ENCODE peak calls at places on chromosome 2, in four cellular contexts. L is MM.1S, M is PC-9, J is A549. S is an unnamed sample.

GRCh38 chr2:161681043-161681442 is 56.8 kb downstream of the SLC4A10 start:
- DNase-seq in M (no peak), J (no peak), L (no peak), S (no peak)

GRCh38 chr2:24471662-24472061 is 19.4 kb upstream of the NCOA1 start:
- DNase-seq in M (no peak), J (peak), L (no peak), S (no peak)

GRCh38 chr2:190408538-190409271 is 550 bp downstream of the MFSD6 start:
- DNase-seq in M (no peak), L (peak), J (peak), S (no peak)

GRCh38 chr2:164917296-164917903 is 37.9 kb downstream of the SLC38A11 start:
- DNase-seq in L (no peak), M (no peak), J (peak), S (peak)

GRCh38 chr2:38443021-38443541 is 66.0 kb upstream of the ATL2 start:
- DNase-seq in L (no peak), M (peak), J (no peak), S (no peak)

GRCh38 chr2:14235667-14236066 is 396.9 kb upstream of the LRATD1 start:
- DNase-seq in M (no peak), J (no peak), L (no peak), S (no peak)

GRCh38 chr2:164560181-164560792 is 61.0 kb downstream of the GRB14 start:
- DNase-seq in L (peak), M (no peak), J (peak), S (no peak)

GRCh38 chr2:240509667-240510512 is 47.9 kb downstream of the ANKMY1 start:
- DNase-seq in M (no peak), L (no peak), J (no peak), S (no peak)

GRCh38 chr2:17934721-17935120 is 56.3 kb downstream of the KCNS3 start:
- DNase-seq in J (no peak), M (peak), L (no peak), S (no peak)

GRCh38 chr2:55862269-55862668 is 61.3 kb downstream of the EFEMP1 start:
- DNase-seq in L (no peak), J (peak), M (peak), S (no peak)
- H3K4me3 ChIP-seq in L (no peak), J (no peak), M (peak), S (no peak)

DNA sequence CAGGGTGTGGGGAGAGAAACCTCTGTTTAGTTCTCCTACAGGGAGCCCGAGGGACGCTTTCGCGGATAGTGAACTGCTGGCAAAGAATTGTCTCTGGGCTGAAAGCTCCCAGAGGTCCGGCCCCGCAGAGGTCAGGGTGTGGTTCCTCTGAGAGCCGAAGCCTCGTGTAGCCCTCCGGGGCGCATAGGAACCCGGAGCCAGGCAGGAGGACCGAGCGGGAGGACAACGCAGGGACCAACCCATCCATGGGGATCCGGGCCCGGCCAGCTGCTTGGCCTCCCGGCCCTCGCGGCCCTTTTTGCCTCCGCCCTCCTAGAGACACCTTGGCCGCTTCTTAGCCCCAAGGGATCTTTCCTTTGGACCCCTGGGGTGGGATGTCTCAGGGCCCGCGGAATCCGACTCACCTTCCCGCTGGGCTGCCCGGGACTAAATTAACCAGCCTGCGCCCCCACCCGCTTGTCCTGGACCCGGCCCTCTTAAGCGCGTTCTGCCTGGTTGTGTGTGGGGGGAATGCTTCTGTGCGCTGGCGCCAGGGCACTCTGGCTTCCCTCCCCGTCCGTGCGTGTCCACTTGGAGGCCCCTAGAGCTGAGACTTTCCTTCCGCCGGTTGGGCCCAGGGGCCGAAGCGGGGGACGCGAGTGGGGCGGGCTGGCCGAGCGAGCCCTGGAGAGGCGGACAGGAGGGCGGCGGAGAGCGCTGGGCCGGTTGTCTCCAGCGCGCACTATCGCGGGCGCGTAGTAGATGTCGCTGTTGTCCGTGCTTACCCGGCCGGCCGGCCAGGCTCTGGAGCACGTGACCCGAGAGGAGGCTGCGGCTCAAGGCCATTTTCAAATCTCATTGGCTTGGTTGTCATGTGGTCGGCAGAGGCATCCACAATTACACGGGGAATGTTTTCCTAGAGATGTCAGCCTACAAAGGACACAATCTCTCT is at the start of gene HOXD10:
- DNase-seq in J (peak), L (no peak), M (no peak), S (peak)
- TF ChIP-seq CTCF in J (no peak), L (no peak), M (no peak), S (peak)

GRCh38 chr2:84939426-84940087 is 31.4 kb upstream of the KCMF1 start:
- DNase-seq in J (peak), L (peak), M (no peak), S (no peak)

GRCh38 chr2:84942166-84942565 is 28.8 kb upstream of the KCMF1 start:
- DNase-seq in L (no peak), J (no peak), M (peak), S (no peak)

GRCh38 chr2:84938194-84938879 is 32.6 kb upstream of the KCMF1 start:
- DNase-seq in J (peak), M (peak), L (peak), S (no peak)

GRCh38 chr2:84940836-84941412 is 30.0 kb upstream of the KCMF1 start:
- DNase-seq in M (no peak), L (no peak), J (no peak), S (no peak)

DNA sequence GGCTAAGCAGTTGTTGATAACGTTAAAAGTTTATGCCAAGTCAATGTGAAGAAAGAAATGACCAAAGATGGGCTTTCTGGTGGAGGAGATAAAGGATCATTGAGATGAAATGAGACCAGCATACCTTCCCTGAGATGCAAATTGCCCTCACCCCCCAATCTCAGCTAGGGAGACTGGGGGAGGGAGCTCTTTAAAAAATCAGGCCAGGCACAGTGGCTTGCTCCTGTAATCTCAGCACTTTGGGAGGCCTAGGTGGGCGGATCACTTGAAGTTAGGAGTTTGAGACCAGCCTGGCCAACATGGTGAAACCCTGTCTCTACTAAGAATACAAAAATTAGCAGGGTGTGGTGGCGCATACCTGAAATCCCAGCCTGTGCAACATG is 30.9 kb upstream of the KCMF1 start:
- DNase-seq in J (no peak), L (peak), M (no peak), S (no peak)
- H3K4me3 ChIP-seq in J (no peak), L (peak), M (no peak), S (no peak)

GRCh38 chr2:9910699-9911098 is 40.8 kb upstream of the GRHL1 start:
- DNase-seq in J (no peak), L (no peak), M (no peak), S (no peak)

GRCh38 chr2:9912468-9912867 is 39.0 kb upstream of the GRHL1 start:
- DNase-seq in L (no peak), M (no peak), J (no peak), S (no peak)

GRCh38 chr2:9918275-9918674 is 33.2 kb upstream of the GRHL1 start:
- DNase-seq in M (no peak), L (no peak), J (no peak), S (no peak)

GRCh38 chr2:9909106-9909505 is 42.4 kb upstream of the GRHL1 start:
- DNase-seq in J (no peak), L (no peak), M (no peak), S (no peak)

GRCh38 chr2:9914384-9915065 is 37.0 kb upstream of the GRHL1 start:
- DNase-seq in M (peak), L (peak), J (peak), S (no peak)
- TF ChIP-seq CTCF in M (peak), L (peak), J (peak), S (no peak)

GRCh38 chr2:127105656-127106456 is 1.1 kb downstream of the BIN1 start:
- DNase-seq in M (no peak), L (no peak), J (no peak), S (peak)
- H3K4me3 ChIP-seq in M (peak), L (peak), J (peak), S (peak)

GRCh38 chr2:37377187-37377532 is 32.7 kb downstream of the QPCT start:
- DNase-seq in M (no peak), L (peak), J (no peak), S (no peak)
- TF ChIP-seq CTCF in M (no peak), L (no peak), J (no peak), S (no peak)

DNA sequence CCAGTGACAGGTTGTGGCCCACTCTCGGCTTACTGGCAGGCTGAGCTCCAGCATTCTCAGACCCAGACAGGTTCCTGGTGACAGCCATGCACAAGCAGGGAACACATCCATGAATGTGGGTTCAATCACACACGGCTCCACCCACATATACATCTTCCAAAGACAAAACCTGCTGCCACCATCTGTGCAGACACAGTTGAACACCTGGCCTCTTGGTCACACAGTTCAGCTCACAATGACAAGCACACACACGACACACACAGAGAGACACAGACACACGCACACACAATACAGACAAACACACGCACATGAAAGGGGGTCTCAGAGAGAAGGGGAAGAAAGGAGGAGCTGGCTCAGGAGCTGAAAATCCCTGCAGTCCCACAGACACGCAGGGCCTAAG is 32.1 kb upstream of the PTMA start:
- DNase-seq in J (no peak), M (no peak), L (no peak), S (no peak)
- H3K4me3 ChIP-seq in J (no peak), M (no peak), L (no peak), S (no peak)

GRCh38 chr2:126635281-126635680 is 20.7 kb upstream of the GYPC start:
- DNase-seq in M (no peak), J (no peak), L (no peak), S (no peak)

GRCh38 chr2:126639276-126639675 is 16.7 kb upstream of the GYPC start:
- DNase-seq in J (no peak), M (no peak), L (no peak), S (no peak)

GRCh38 chr2:126637393-126637792 is 18.6 kb upstream of the GYPC start:
- DNase-seq in L (no peak), M (no peak), J (no peak), S (no peak)

GRCh38 chr2:126638781-126639180 is 17.2 kb upstream of the GYPC start:
- DNase-seq in L (no peak), J (no peak), M (no peak), S (no peak)

DNA sequence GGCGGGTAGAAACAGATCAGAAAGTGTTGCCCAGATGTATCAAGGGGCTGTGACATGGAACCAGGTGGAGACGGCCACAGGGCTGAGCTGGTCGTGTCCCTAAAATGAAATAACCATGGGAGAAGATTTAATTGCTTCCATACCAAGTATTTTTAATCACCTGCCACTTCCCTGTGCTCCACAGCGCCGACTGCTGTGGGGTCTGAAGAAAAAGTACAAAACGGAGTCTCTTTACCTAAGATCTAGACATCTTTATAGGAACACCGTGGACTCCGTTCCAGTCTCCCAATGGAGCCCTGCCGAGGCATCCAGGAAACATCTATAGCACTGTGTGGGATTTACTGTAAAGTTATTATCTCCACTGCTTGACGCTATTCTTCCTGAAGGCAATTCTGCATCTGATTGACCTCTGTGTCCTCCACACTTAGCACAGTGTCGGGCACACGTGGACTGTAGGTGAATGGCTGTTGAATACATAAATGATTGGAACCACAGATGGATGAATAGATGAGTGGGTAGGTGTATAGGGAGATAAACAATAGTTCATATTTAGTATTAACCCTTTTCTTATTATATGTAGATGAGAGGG is 21.6 kb upstream of the GYPC start:
- DNase-seq in M (no peak), J (peak), L (peak), S (peak)
- TF ChIP-seq CTCF in M (peak), J (peak), L (peak), S (peak)

GRCh38 chr2:217938038-217938437 is 64.8 kb downstream of the TNS1 start:
- DNase-seq in J (no peak), L (no peak), M (no peak), S (no peak)

GRCh38 chr2:217940261-217941220 is 62.3 kb downstream of the TNS1 start:
- DNase-seq in M (no peak), J (no peak), L (no peak), S (no peak)

GRCh38 chr2:217937446-217937845 is 65.3 kb downstream of the TNS1 start:
- DNase-seq in M (no peak), J (no peak), L (no peak), S (no peak)

GRCh38 chr2:217939629-217940245 is 63.1 kb downstream of the TNS1 start:
- DNase-seq in L (no peak), J (no peak), M (no peak), S (no peak)

DNA sequence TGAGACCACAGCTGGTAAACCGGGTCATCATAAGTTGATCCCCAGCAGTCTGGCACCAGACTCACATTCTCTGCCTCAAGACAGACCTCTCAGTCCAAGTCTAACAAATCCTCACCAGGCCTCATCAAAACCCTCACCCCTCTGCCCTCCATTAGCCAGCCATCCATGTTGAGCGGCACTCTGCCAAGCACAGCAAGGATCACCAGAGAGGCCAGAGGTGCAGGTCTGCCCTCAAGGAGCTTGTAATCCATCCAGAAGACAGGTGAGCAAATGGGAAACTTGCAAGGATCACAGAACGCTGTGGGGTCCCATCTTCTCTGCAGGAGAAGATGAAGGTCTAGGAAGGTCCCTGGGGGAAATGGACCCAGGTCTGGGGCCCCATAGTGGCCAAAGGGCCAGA is 63.6 kb downstream of the TNS1 start:
- DNase-seq in M (no peak), J (no peak), L (no peak), S (no peak)
- H3K4me3 ChIP-seq in M (no peak), J (no peak), L (no peak), S (no peak)

GRCh38 chr2:127118467-127118866 is 11.5 kb upstream of the BIN1 start:
- DNase-seq in J (no peak), M (no peak), L (no peak), S (no peak)

GRCh38 chr2:127117603-127118002 is 10.6 kb upstream of the BIN1 start:
- DNase-seq in J (no peak), M (no peak), L (no peak), S (no peak)

GRCh38 chr2:127121341-127121740 is 14.4 kb upstream of the BIN1 start:
- DNase-seq in J (no peak), M (no peak), L (no peak), S (no peak)

GRCh38 chr2:127118038-127118437 is 11.1 kb upstream of the BIN1 start:
- DNase-seq in L (no peak), J (no peak), M (no peak), S (no peak)

DNA sequence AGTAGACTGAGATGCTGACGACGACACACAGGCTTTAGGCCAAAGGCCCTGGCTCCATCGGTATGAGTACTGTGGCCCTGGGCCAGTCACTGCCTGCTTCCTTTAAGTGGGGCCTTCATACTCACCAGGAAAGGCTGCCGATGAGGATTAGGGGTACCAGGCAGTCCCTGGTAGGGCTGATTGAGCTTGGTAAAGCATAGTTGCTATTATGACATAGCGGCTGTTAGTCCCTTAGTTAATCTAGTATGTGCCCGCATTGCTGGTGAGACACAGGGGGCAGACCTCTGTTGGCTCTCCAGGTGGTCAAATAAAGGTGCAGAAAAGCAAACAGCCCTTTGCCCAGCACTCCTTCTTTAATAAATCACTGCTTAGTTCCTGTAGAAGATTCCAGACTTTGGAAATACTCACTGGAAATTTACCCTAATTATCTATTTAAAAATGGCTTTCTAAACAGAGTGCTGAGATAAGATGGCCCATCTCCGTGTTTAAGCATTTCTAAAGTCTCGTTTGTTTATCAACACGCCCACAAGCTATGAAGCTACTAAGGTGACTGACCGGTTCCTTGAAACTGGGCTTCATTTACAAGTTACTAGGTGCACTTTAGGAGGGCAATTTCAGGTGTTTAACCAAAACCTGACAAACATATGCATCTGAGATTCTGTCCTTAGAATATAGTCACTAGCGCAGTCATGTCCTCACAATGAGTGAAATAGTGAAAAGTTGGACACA is 8.7 kb upstream of the BIN1 start:
- DNase-seq in L (no peak), M (no peak), J (no peak), S (peak)
- TF ChIP-seq CTCF in L (no peak), M (no peak), J (no peak), S (no peak)